ENCODE peak calls at places on chromosomes 7 and 10, in seven cellular contexts. E is sigmoid colon; N is PC-9; F is psoas muscle; W is esophagus squamous epithelium; U is CD8-positive, alpha-beta T cell; P is neural progenitor cell. D is an unnamed sample. For H3K4me1, the result is how much of the 10 kb centered on the place peaks cover.

GRCh38 chr7:20217193-20217948 is at the start of gene MACC1:
- DNase-seq in E (no peak), N (peak), F (peak), W (peak), U (no peak), P (peak), D (peak)

GRCh38 chr10:72308320-72308987 is 34.7 kb downstream of the DDIT4 start:
- DNase-seq in E (peak), N (peak), F (peak), W (no peak), U (no peak), P (no peak), D (no peak)

GRCh38 chr7:133853706-133854276 is 273.3 kb upstream of the LRGUK start:
- DNase-seq in E (no peak), N (peak), F (no peak), W (no peak), U (no peak), P (peak), D (no peak)

GRCh38 chr7:24836084-24836483 is 78.8 kb upstream of the GSDME start:
- DNase-seq in E (no peak), N (no peak), F (no peak), W (no peak), U (no peak), P (no peak), D (no peak)

GRCh38 chr7:5690931-5691461 is 90.5 kb downstream of the RNF216 start:
- DNase-seq in E (peak), N (no peak), F (peak), W (no peak), U (no peak), P (no peak), D (peak)

GRCh38 chr10:83346216-83346910 is 792.9 kb upstream of the GHITM start:
- DNase-seq in E (no peak), N (no peak), F (no peak), W (no peak), U (no peak), P (no peak), D (no peak)

GRCh38 chr7:91164948-91165845 is 99.0 kb upstream of the FZD1 start:
- DNase-seq in E (no peak), N (peak), F (no peak), W (no peak), U (no peak), P (no peak), D (no peak)

GRCh38 chr10:80268266-80268665 is 21.2 kb downstream of the MAT1A start:
- DNase-seq in E (no peak), N (no peak), F (no peak), W (no peak), U (no peak), P (no peak), D (no peak)

GRCh38 chr10:47440207-47440606 is 43.7 kb downstream of the ANXA8 start:
- DNase-seq in E (no peak), N (no peak), F (no peak), W (no peak), U (no peak), P (no peak), D (no peak)

GRCh38 chr7:13839063-13839462 is 150.4 kb downstream of the ETV1 start:
- DNase-seq in E (no peak), N (no peak), F (no peak), W (no peak), U (no peak), P (no peak), D (no peak)

GRCh38 chr7:3984456-3984855 is 683.4 kb downstream of the SDK1 start:
- DNase-seq in E (no peak), N (no peak), F (no peak), W (no peak), U (no peak), P (no peak), D (no peak)

GRCh38 chr7:93715234-93715633 is 140.7 kb upstream of the CALCR start:
- DNase-seq in E (no peak), N (no peak), F (peak), W (no peak), U (no peak), P (peak), D (peak)

GRCh38 chr10:18582803-18583202 is 68.6 kb downstream of the NSUN6 start:
- DNase-seq in E (no peak), N (no peak), F (no peak), W (no peak), U (no peak), P (no peak), D (no peak)

GRCh38 chr10:22597142-22597541 is 117.2 kb downstream of the PIP4K2A start:
- DNase-seq in E (no peak), N (no peak), F (no peak), W (no peak), U (no peak), P (no peak), D (no peak)

GRCh38 chr10:86962136-86962980 is 4.0 kb downstream of the SNCG start:
- DNase-seq in E (peak), N (no peak), F (no peak), W (no peak), U (no peak), P (no peak), D (no peak)

GRCh38 chr7:157502701-157503111 is 165.9 kb downstream of the DNAJB6 start:
- DNase-seq in E (peak), N (no peak), F (peak), W (no peak), U (peak), P (no peak), D (peak)

GRCh38 chr10:3785849-3786290 is 861 bp upstream of the KLF6 start:
- DNase-seq in E (peak), N (no peak), F (peak), W (no peak), U (no peak), P (peak), D (no peak)

GRCh38 chr10:97771055-97771811 is 566 bp downstream of the SFRP5 start:
- DNase-seq in E (no peak), N (no peak), F (no peak), W (no peak), U (no peak), P (peak), D (no peak)

GRCh38 chr7:96508371-96508770 is 186.5 kb upstream of the SLC25A13 start:
- DNase-seq in E (no peak), N (peak), F (no peak), W (no peak), U (no peak), P (no peak), D (no peak)

GRCh38 chr7:36283711-36284130 is 105.9 kb upstream of the ANLN start:
- DNase-seq in E (peak), N (no peak), F (peak), W (peak), U (no peak), P (no peak), D (peak)

GRCh38 chr10:93821051-93821772 is 63.5 kb downstream of the LGI1 start:
- DNase-seq in E (no peak), N (peak), F (no peak), W (no peak), U (no peak), P (peak), D (no peak)

GRCh38 chr7:52920977-52921376 is 114.5 kb upstream of the POM121L12 start:
- DNase-seq in E (no peak), N (no peak), F (no peak), W (no peak), U (no peak), P (no peak), D (no peak)

GRCh38 chr7:137937202-137937560 is 64.7 kb downstream of the CREB3L2 start:
- DNase-seq in E (no peak), N (peak), F (peak), W (no peak), U (no peak), P (no peak), D (no peak)

GRCh38 chr7:55563596-55564325 is 8.5 kb downstream of the VOPP1 start:
- DNase-seq in E (no peak), N (peak), F (no peak), W (no peak), U (no peak), P (no peak), D (no peak)

GRCh38 chr7:134469622-134470021 is 10.7 kb upstream of the AKR1B1 start:
- DNase-seq in E (no peak), N (no peak), F (no peak), W (no peak), U (no peak), P (no peak), D (no peak)

GRCh38 chr10:110774069-110775021 is 97.4 kb upstream of the PDCD4 start:
- DNase-seq in E (no peak), N (peak), F (no peak), W (no peak), U (no peak), P (no peak), D (no peak)

GRCh38 chr10:101441539-101442455 is 87.8 kb downstream of the BTRC start:
- DNase-seq in E (no peak), N (peak), F (no peak), W (no peak), U (no peak), P (peak), D (no peak)

GRCh38 chr10:8304861-8305260 is 250.4 kb downstream of the GATA3 start:
- DNase-seq in E (no peak), N (no peak), F (no peak), W (no peak), U (no peak), P (no peak), D (no peak)

GRCh38 chr7:131105803-131106680 is 221.6 kb upstream of the MKLN1 start:
- DNase-seq in E (peak), N (peak), F (peak), W (peak), U (peak), P (peak), D (peak)
- H3K4me1 ChIP-seq in E (half or more), N (under half), F (under half), W (under half), U (half or more), P (under half), D (half or more)

GRCh38 chr10:48460148-48460545 is 144.7 kb downstream of the ARHGAP22 start:
- DNase-seq in E (no peak), N (no peak), F (no peak), W (no peak), U (no peak), P (no peak), D (no peak)
- H3K4me1 ChIP-seq in E (under half), N (under half), F (under half), W (under half), U (under half), P (under half), D (under half)

DNA sequence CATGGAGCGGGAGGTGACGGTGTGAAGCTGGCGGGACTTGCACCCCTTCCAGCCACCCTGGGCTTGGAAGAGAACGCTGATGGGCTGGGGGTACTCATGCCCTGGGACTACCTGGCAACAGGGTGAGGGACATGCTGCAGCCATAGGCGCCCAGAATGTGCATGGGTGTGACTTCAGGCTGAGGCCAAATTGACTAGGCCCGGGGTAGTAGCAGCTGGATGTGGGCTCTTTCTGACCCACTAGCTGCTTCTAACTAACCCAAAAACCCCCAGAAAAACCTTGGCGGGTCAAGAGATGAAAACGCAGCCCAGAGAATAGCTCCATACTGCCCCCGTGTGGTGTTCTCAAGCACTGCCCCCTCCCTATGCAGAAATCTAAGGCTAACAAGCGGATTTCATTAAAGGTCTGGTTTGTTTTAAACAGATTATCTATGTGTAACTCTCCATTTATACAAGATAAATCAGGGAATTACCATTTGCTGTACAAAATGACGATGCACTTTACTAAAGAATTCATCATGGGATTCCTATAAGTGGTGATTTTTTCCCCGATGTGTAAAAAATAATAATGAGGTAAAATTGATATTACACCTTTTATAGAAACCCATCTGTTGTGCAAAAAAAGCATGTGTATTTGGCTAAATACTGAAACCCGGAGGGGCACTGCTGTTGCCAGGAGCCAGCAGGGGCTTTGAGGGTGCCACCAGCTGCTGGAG is 4.2 kb downstream of the SMARCD3 start:
- DNase-seq in E (no peak), N (no peak), F (peak), W (no peak), U (no peak), P (peak), D (no peak)
- H3K4me1 ChIP-seq in E (half or more), N (under half), F (under half), W (under half), U (under half), P (under half), D (under half)

DNA sequence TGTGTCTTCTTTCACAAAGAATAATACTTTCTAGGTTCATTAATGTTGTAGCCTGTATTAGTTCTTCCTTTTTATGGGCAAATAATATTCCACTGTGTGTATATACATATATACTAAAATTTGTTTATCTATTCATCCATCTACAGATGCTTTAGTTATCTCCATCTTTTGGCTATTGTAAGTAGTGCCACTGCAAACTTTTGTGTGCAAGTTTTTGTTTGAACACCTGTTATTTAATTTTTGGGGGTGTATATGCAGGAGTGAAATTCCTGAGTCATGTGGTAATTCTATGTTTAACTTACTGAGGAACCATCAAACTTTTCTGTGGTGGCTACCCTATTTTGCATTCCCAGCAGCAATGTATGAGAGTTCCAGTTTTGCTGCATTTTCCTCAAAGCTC is 37.7 kb upstream of the AGR3 start:
- DNase-seq in E (no peak), N (no peak), F (no peak), W (no peak), U (no peak), P (no peak), D (no peak)
- H3K4me1 ChIP-seq in E (under half), N (half or more), F (under half), W (under half), U (under half), P (under half), D (under half)

D was measured in upper lobe of right lung.